ENCODE peak calls at places on chromosome 5, in seven cellular contexts. E, B, Y, K, U, F and X are unnamed samples.

GRCh38 chr5:20985754-20986153 is 997.8 kb upstream of the CDH18 start:
- DNase-seq in E (no peak), B (no peak), Y (no peak), K (no peak), U (no peak), F (no peak), X (no peak)

GRCh38 chr5:81750308-81751008 is 439 bp downstream of the SSBP2 start:
- DNase-seq in E (no peak), B (peak; percentile 21), Y (no peak), K (no peak), U (peak; percentile 31), F (no peak), X (peak; percentile 19)

GRCh38 chr5:132747064-132747692 is at the start of gene CCNI2:
- DNase-seq in E (no peak), B (peak; percentile 63), Y (no peak), K (no peak), U (peak; percentile 38), F (no peak), X (peak; percentile 51)

GRCh38 chr5:159427180-159428012 is 97.1 kb upstream of the IL12B start:
- DNase-seq in E (no peak), B (no peak), Y (no peak), K (no peak), U (no peak), F (no peak), X (no peak)

GRCh38 chr5:176162206-176162605 is 76.0 kb upstream of the SIMC1 start:
- DNase-seq in E (no peak), B (no peak), Y (no peak), K (no peak), U (no peak), F (no peak), X (no peak)

GRCh38 chr5:176407456-176408244 is 8.7 kb downstream of the CLTB start:
- DNase-seq in E (no peak), B (no peak), Y (no peak), K (no peak), U (no peak), F (no peak), X (no peak)

GRCh38 chr5:151202381-151203139 is 21.3 kb downstream of the CCDC69 start:
- DNase-seq in E (no peak), B (peak; percentile 33), Y (peak; percentile 27), K (peak; percentile 37), U (no peak), F (peak; percentile 80), X (no peak)

GRCh38 chr5:1443145-1443543 is 2.1 kb downstream of the SLC6A3 start:
- DNase-seq in E (peak; percentile 14), B (no peak), Y (no peak), K (no peak), U (no peak), F (no peak), X (no peak)

GRCh38 chr5:172697123-172698121 is 56.4 kb downstream of the NEURL1B start:
- DNase-seq in E (peak; percentile 93), B (peak; percentile 85), Y (peak; percentile 94), K (peak; percentile 34), U (peak; percentile 71), F (peak; percentile 66), X (peak; percentile 81)

GRCh38 chr5:157743163-157744054 is at the start of gene LSM11:
- DNase-seq in E (peak; percentile 87), B (peak; percentile 90), Y (peak; percentile 87), K (no peak), U (peak; percentile 82), F (peak; percentile 68), X (peak; percentile 88)

GRCh38 chr5:108818613-108819272 is 71.0 kb downstream of the FER start:
- DNase-seq in E (no peak), B (no peak), Y (no peak), K (peak; percentile 11), U (no peak), F (peak; percentile 72), X (no peak)

GRCh38 chr5:107516452-107517184 is 154.1 kb downstream of the EFNA5 start:
- DNase-seq in E (no peak), B (no peak), Y (no peak), K (peak; percentile 27), U (no peak), F (no peak), X (no peak)

GRCh38 chr5:1125030-1125357 is 13.1 kb upstream of the SLC12A7 start:
- DNase-seq in E (no peak), B (no peak), Y (no peak), K (no peak), U (no peak), F (no peak), X (no peak)

GRCh38 chr5:168365581-168366081 is 74.2 kb downstream of the WWC1 start:
- DNase-seq in E (no peak), B (no peak), Y (peak; percentile 73), K (peak; percentile 27), U (no peak), F (peak; percentile 88), X (no peak)

GRCh38 chr5:120738568-120738967 is 274.5 kb downstream of the PRR16 start:
- DNase-seq in E (no peak), B (no peak), Y (no peak), K (no peak), U (no peak), F (no peak), X (no peak)

GRCh38 chr5:146703899-146704298 is 174.7 kb downstream of the PPP2R2B start:
- DNase-seq in E (no peak), B (no peak), Y (no peak), K (no peak), U (no peak), F (peak; percentile 85), X (no peak)

GRCh38 chr5:80093796-80094195 is 58.6 kb downstream of the THBS4 start:
- DNase-seq in E (no peak), B (no peak), Y (no peak), K (no peak), U (no peak), F (no peak), X (no peak)